ENCODE peak calls at places on chromosomes 7 and 10, in ten cellular contexts. One of them, this sample, is unnamed.

GRCh38 chr10:99395750-99396445 is 34.5 kb downstream of the GOT1 start:
- DNase-seq in stomach: no peak
- DNase-seq in AG04449: peak
- DNase-seq in astrocyte of the spinal cord: peak
- DNase-seq in lower lobe of right lung: no peak
- DNase-seq in naive thymus-derived CD4-positive, alpha-beta T cell: no peak
- DNase-seq in fibroblast of the aortic adventitia: peak
- DNase-seq in neural progenitor cell: no peak
- DNase-seq in ascending aorta: no peak
- DNase-seq in neuronal stem cell: no peak
- DNase-seq in this sample: peak

GRCh38 chr7:103887050-103887449 is 102.4 kb downstream of the RELN start:
- DNase-seq in stomach: no peak
- DNase-seq in AG04449: no peak
- DNase-seq in astrocyte of the spinal cord: no peak
- DNase-seq in lower lobe of right lung: no peak
- DNase-seq in naive thymus-derived CD4-positive, alpha-beta T cell: no peak
- DNase-seq in fibroblast of the aortic adventitia: no peak
- DNase-seq in neural progenitor cell: no peak
- DNase-seq in ascending aorta: no peak
- DNase-seq in neuronal stem cell: no peak
- DNase-seq in this sample: no peak

GRCh38 chr7:157471259-157472125 is 134.7 kb downstream of the DNAJB6 start:
- DNase-seq in stomach: peak
- DNase-seq in AG04449: no peak
- DNase-seq in astrocyte of the spinal cord: no peak
- DNase-seq in lower lobe of right lung: peak
- DNase-seq in naive thymus-derived CD4-positive, alpha-beta T cell: peak
- DNase-seq in fibroblast of the aortic adventitia: no peak
- DNase-seq in neural progenitor cell: no peak
- DNase-seq in ascending aorta: peak
- DNase-seq in neuronal stem cell: no peak
- DNase-seq in this sample: no peak

GRCh38 chr10:50993817-50994251 is 80.5 kb upstream of the PRKG1 start:
- DNase-seq in stomach: no peak
- DNase-seq in AG04449: peak
- DNase-seq in astrocyte of the spinal cord: no peak
- DNase-seq in lower lobe of right lung: peak
- DNase-seq in naive thymus-derived CD4-positive, alpha-beta T cell: no peak
- DNase-seq in fibroblast of the aortic adventitia: peak
- DNase-seq in neural progenitor cell: no peak
- DNase-seq in ascending aorta: peak
- DNase-seq in neuronal stem cell: no peak
- DNase-seq in this sample: peak

GRCh38 chr7:127708788-127709187 is 56.8 kb downstream of the SND1 start:
- DNase-seq in stomach: peak
- DNase-seq in AG04449: peak
- DNase-seq in astrocyte of the spinal cord: peak
- DNase-seq in lower lobe of right lung: no peak
- DNase-seq in naive thymus-derived CD4-positive, alpha-beta T cell: peak
- DNase-seq in fibroblast of the aortic adventitia: peak
- DNase-seq in neural progenitor cell: peak
- DNase-seq in ascending aorta: peak
- DNase-seq in neuronal stem cell: peak
- DNase-seq in this sample: peak

GRCh38 chr7:142776206-142776844 is 5.6 kb downstream of the PRSS2 start:
- DNase-seq in stomach: no peak
- DNase-seq in AG04449: no peak
- DNase-seq in astrocyte of the spinal cord: peak
- DNase-seq in lower lobe of right lung: no peak
- DNase-seq in naive thymus-derived CD4-positive, alpha-beta T cell: no peak
- DNase-seq in fibroblast of the aortic adventitia: peak
- DNase-seq in neural progenitor cell: no peak
- DNase-seq in ascending aorta: no peak
- DNase-seq in neuronal stem cell: no peak
- DNase-seq in this sample: no peak

GRCh38 chr7:12907774-12908173 is 220.3 kb downstream of the ARL4A start:
- DNase-seq in stomach: no peak
- DNase-seq in AG04449: no peak
- DNase-seq in astrocyte of the spinal cord: no peak
- DNase-seq in lower lobe of right lung: no peak
- DNase-seq in naive thymus-derived CD4-positive, alpha-beta T cell: no peak
- DNase-seq in fibroblast of the aortic adventitia: no peak
- DNase-seq in neural progenitor cell: no peak
- DNase-seq in ascending aorta: no peak
- DNase-seq in neuronal stem cell: no peak
- DNase-seq in this sample: no peak

GRCh38 chr7:55132890-55133551 is 114.2 kb downstream of the EGFR start:
- DNase-seq in stomach: peak
- DNase-seq in AG04449: peak
- DNase-seq in astrocyte of the spinal cord: peak
- DNase-seq in lower lobe of right lung: no peak
- DNase-seq in naive thymus-derived CD4-positive, alpha-beta T cell: no peak
- DNase-seq in fibroblast of the aortic adventitia: peak
- DNase-seq in neural progenitor cell: no peak
- DNase-seq in ascending aorta: peak
- DNase-seq in neuronal stem cell: no peak
- DNase-seq in this sample: no peak

GRCh38 chr10:114491419-114491818 is 87.1 kb upstream of the AFAP1L2 start:
- DNase-seq in stomach: no peak
- DNase-seq in AG04449: no peak
- DNase-seq in astrocyte of the spinal cord: no peak
- DNase-seq in lower lobe of right lung: no peak
- DNase-seq in naive thymus-derived CD4-positive, alpha-beta T cell: no peak
- DNase-seq in fibroblast of the aortic adventitia: peak
- DNase-seq in neural progenitor cell: no peak
- DNase-seq in ascending aorta: no peak
- DNase-seq in neuronal stem cell: no peak
- DNase-seq in this sample: peak

GRCh38 chr10:63466168-63466935 is 575 bp upstream of the JMJD1C start:
- DNase-seq in stomach: peak
- DNase-seq in AG04449: no peak
- DNase-seq in astrocyte of the spinal cord: peak
- DNase-seq in lower lobe of right lung: peak
- DNase-seq in naive thymus-derived CD4-positive, alpha-beta T cell: peak
- DNase-seq in fibroblast of the aortic adventitia: peak
- DNase-seq in neural progenitor cell: peak
- DNase-seq in ascending aorta: peak
- DNase-seq in neuronal stem cell: no peak
- DNase-seq in this sample: peak

GRCh38 chr7:25296086-25296485 is 67.8 kb upstream of the NPVF start:
- DNase-seq in stomach: no peak
- DNase-seq in AG04449: no peak
- DNase-seq in astrocyte of the spinal cord: no peak
- DNase-seq in lower lobe of right lung: no peak
- DNase-seq in naive thymus-derived CD4-positive, alpha-beta T cell: no peak
- DNase-seq in fibroblast of the aortic adventitia: no peak
- DNase-seq in neural progenitor cell: no peak
- DNase-seq in ascending aorta: no peak
- DNase-seq in neuronal stem cell: no peak
- DNase-seq in this sample: no peak

GRCh38 chr10:113480828-113481502 is 71.9 kb upstream of the HABP2 start:
- DNase-seq in stomach: peak
- DNase-seq in AG04449: no peak
- DNase-seq in astrocyte of the spinal cord: no peak
- DNase-seq in lower lobe of right lung: peak
- DNase-seq in naive thymus-derived CD4-positive, alpha-beta T cell: no peak
- DNase-seq in fibroblast of the aortic adventitia: no peak
- DNase-seq in neural progenitor cell: no peak
- DNase-seq in ascending aorta: no peak
- DNase-seq in neuronal stem cell: no peak
- DNase-seq in this sample: peak

GRCh38 chr7:22814261-22815208 is 8.1 kb downstream of the TOMM7 start:
- DNase-seq in stomach: no peak
- DNase-seq in AG04449: no peak
- DNase-seq in astrocyte of the spinal cord: peak
- DNase-seq in lower lobe of right lung: no peak
- DNase-seq in naive thymus-derived CD4-positive, alpha-beta T cell: no peak
- DNase-seq in fibroblast of the aortic adventitia: peak
- DNase-seq in neural progenitor cell: no peak
- DNase-seq in ascending aorta: no peak
- DNase-seq in neuronal stem cell: no peak
- DNase-seq in this sample: peak

GRCh38 chr7:95758187-95758586 is 14.2 kb upstream of the DYNC1I1 start:
- DNase-seq in stomach: no peak
- DNase-seq in AG04449: no peak
- DNase-seq in astrocyte of the spinal cord: no peak
- DNase-seq in lower lobe of right lung: no peak
- DNase-seq in naive thymus-derived CD4-positive, alpha-beta T cell: no peak
- DNase-seq in fibroblast of the aortic adventitia: no peak
- DNase-seq in neural progenitor cell: peak
- DNase-seq in ascending aorta: no peak
- DNase-seq in neuronal stem cell: no peak
- DNase-seq in this sample: no peak

GRCh38 chr10:122341141-122341810 is 33.2 kb upstream of the PLEKHA1 start:
- DNase-seq in stomach: no peak
- DNase-seq in AG04449: no peak
- DNase-seq in astrocyte of the spinal cord: no peak
- DNase-seq in lower lobe of right lung: peak
- DNase-seq in naive thymus-derived CD4-positive, alpha-beta T cell: no peak
- DNase-seq in fibroblast of the aortic adventitia: peak
- DNase-seq in neural progenitor cell: no peak
- DNase-seq in ascending aorta: no peak
- DNase-seq in neuronal stem cell: no peak
- DNase-seq in this sample: no peak

GRCh38 chr10:100043796-100044195 is 34.0 kb upstream of the DNMBP start:
- DNase-seq in stomach: no peak
- DNase-seq in AG04449: no peak
- DNase-seq in astrocyte of the spinal cord: peak
- DNase-seq in lower lobe of right lung: no peak
- DNase-seq in naive thymus-derived CD4-positive, alpha-beta T cell: no peak
- DNase-seq in fibroblast of the aortic adventitia: peak
- DNase-seq in neural progenitor cell: no peak
- DNase-seq in ascending aorta: peak
- DNase-seq in neuronal stem cell: no peak
- DNase-seq in this sample: peak

GRCh38 chr10:46033602-46034011 is 3.2 kb upstream of the NCOA4 start:
- DNase-seq in stomach: peak
- DNase-seq in AG04449: peak
- DNase-seq in astrocyte of the spinal cord: peak
- DNase-seq in lower lobe of right lung: no peak
- DNase-seq in naive thymus-derived CD4-positive, alpha-beta T cell: no peak
- DNase-seq in fibroblast of the aortic adventitia: peak
- DNase-seq in neural progenitor cell: no peak
- DNase-seq in ascending aorta: no peak
- DNase-seq in neuronal stem cell: no peak
- DNase-seq in this sample: peak

GRCh38 chr7:37921876-37922275 is 1.4 kb downstream of the EPDR1 start:
- DNase-seq in stomach: no peak
- DNase-seq in AG04449: no peak
- DNase-seq in astrocyte of the spinal cord: no peak
- DNase-seq in lower lobe of right lung: no peak
- DNase-seq in naive thymus-derived CD4-positive, alpha-beta T cell: no peak
- DNase-seq in fibroblast of the aortic adventitia: no peak
- DNase-seq in neural progenitor cell: no peak
- DNase-seq in ascending aorta: no peak
- DNase-seq in neuronal stem cell: no peak
- DNase-seq in this sample: no peak
- H3K4me3 ChIP-seq in stomach: no peak
- H3K4me3 ChIP-seq in AG04449: peak
- H3K4me3 ChIP-seq in astrocyte of the spinal cord: peak
- H3K4me3 ChIP-seq in lower lobe of right lung: peak
- H3K4me3 ChIP-seq in naive thymus-derived CD4-positive, alpha-beta T cell: no peak
- H3K4me3 ChIP-seq in fibroblast of the aortic adventitia: peak
- H3K4me3 ChIP-seq in neural progenitor cell: no peak
- H3K4me3 ChIP-seq in ascending aorta: peak
- H3K4me3 ChIP-seq in neuronal stem cell: no peak
- H3K4me3 ChIP-seq in this sample: no peak

GRCh38 chr10:14971867-14972448 is 12.8 kb downstream of the MEIG1 start:
- DNase-seq in stomach: peak
- DNase-seq in AG04449: no peak
- DNase-seq in astrocyte of the spinal cord: peak
- DNase-seq in lower lobe of right lung: no peak
- DNase-seq in naive thymus-derived CD4-positive, alpha-beta T cell: peak
- DNase-seq in fibroblast of the aortic adventitia: peak
- DNase-seq in neural progenitor cell: peak
- DNase-seq in ascending aorta: no peak
- DNase-seq in neuronal stem cell: no peak
- DNase-seq in this sample: peak

GRCh38 chr10:14975672-14976273 is 16.6 kb downstream of the MEIG1 start:
- DNase-seq in stomach: no peak
- DNase-seq in AG04449: no peak
- DNase-seq in astrocyte of the spinal cord: no peak
- DNase-seq in lower lobe of right lung: no peak
- DNase-seq in naive thymus-derived CD4-positive, alpha-beta T cell: no peak
- DNase-seq in fibroblast of the aortic adventitia: no peak
- DNase-seq in neural progenitor cell: no peak
- DNase-seq in ascending aorta: no peak
- DNase-seq in neuronal stem cell: no peak
- DNase-seq in this sample: no peak
- H3K4me3 ChIP-seq in stomach: no peak
- H3K4me3 ChIP-seq in AG04449: no peak
- H3K4me3 ChIP-seq in astrocyte of the spinal cord: no peak
- H3K4me3 ChIP-seq in lower lobe of right lung: no peak
- H3K4me3 ChIP-seq in naive thymus-derived CD4-positive, alpha-beta T cell: no peak
- H3K4me3 ChIP-seq in fibroblast of the aortic adventitia: peak
- H3K4me3 ChIP-seq in neural progenitor cell: no peak
- H3K4me3 ChIP-seq in ascending aorta: no peak
- H3K4me3 ChIP-seq in neuronal stem cell: no peak
- H3K4me3 ChIP-seq in this sample: no peak

DNA sequence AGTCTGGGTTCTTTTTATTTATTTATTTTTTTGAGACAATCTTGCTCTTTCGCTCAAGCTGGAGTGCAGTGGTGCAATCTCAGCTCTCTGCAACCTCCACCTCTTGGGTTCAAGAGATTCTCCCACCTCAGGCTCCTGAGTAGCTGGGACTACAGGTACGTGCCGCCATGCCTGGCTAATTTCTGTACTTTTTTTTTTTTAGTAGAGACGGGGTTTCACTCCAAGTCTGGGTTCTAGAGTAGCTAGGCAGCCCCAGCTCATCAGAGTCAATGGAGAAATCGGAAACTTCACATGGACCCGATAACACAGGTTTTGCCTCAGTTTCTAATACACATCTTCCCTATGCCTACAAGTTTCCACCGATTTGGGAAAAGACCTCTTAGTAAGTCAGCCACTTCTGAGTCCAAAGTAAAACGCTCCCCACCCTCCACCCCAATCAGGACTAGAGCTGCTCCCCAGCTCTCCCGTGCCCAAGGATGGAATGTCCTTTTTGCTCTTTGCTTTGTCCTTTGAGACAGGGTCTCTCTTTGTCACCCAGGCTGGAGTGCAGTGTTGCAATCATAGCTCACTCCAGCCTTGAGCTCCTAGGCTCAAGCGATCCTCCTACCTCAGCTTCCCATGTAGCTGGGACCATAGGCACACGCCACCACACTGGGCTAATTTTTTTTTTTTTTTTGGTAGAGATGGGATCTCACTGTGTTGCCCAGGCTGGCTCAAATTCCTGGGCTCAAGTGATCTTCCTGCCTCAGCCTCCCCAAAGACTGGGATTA is 3.8 kb upstream of the SERPINE1 start:
- DNase-seq in stomach: no peak
- DNase-seq in AG04449: no peak
- DNase-seq in astrocyte of the spinal cord: no peak
- DNase-seq in lower lobe of right lung: no peak
- DNase-seq in naive thymus-derived CD4-positive, alpha-beta T cell: no peak
- DNase-seq in fibroblast of the aortic adventitia: no peak
- DNase-seq in neural progenitor cell: no peak
- DNase-seq in ascending aorta: no peak
- DNase-seq in neuronal stem cell: no peak
- DNase-seq in this sample: no peak
- H3K4me3 ChIP-seq in stomach: peak
- H3K4me3 ChIP-seq in AG04449: no peak
- H3K4me3 ChIP-seq in astrocyte of the spinal cord: no peak
- H3K4me3 ChIP-seq in lower lobe of right lung: peak
- H3K4me3 ChIP-seq in naive thymus-derived CD4-positive, alpha-beta T cell: no peak
- H3K4me3 ChIP-seq in fibroblast of the aortic adventitia: peak
- H3K4me3 ChIP-seq in neural progenitor cell: no peak
- H3K4me3 ChIP-seq in ascending aorta: peak
- H3K4me3 ChIP-seq in neuronal stem cell: no peak
- H3K4me3 ChIP-seq in this sample: no peak

GRCh38 chr10:8043569-8044306 is 10.8 kb upstream of the GATA3 start:
- DNase-seq in stomach: no peak
- DNase-seq in AG04449: no peak
- DNase-seq in astrocyte of the spinal cord: no peak
- DNase-seq in lower lobe of right lung: no peak
- DNase-seq in naive thymus-derived CD4-positive, alpha-beta T cell: no peak
- DNase-seq in fibroblast of the aortic adventitia: no peak
- DNase-seq in neural progenitor cell: peak
- DNase-seq in ascending aorta: no peak
- DNase-seq in neuronal stem cell: peak
- DNase-seq in this sample: no peak
- H3K4me3 ChIP-seq in stomach: no peak
- H3K4me3 ChIP-seq in AG04449: no peak
- H3K4me3 ChIP-seq in astrocyte of the spinal cord: no peak
- H3K4me3 ChIP-seq in lower lobe of right lung: no peak
- H3K4me3 ChIP-seq in naive thymus-derived CD4-positive, alpha-beta T cell: no peak
- H3K4me3 ChIP-seq in fibroblast of the aortic adventitia: no peak
- H3K4me3 ChIP-seq in neural progenitor cell: no peak
- H3K4me3 ChIP-seq in ascending aorta: peak
- H3K4me3 ChIP-seq in neuronal stem cell: no peak
- H3K4me3 ChIP-seq in this sample: no peak